ENCODE peak calls at places on chromosomes 13 and 19, in four cellular contexts. One of them, this sample, is unnamed.

GRCh38 chr13:31101511-31102170 is 60.1 kb downstream of the HSPH1 start:
- DNase-seq in IMR-90: no peak
- DNase-seq in H1: no peak
- DNase-seq in mesendoderm: no peak
- DNase-seq in this sample: no peak

GRCh38 chr13:29887030-29887557 is 36.7 kb upstream of the UBL3 start:
- DNase-seq in IMR-90: peak
- DNase-seq in H1: no peak
- DNase-seq in mesendoderm: no peak
- DNase-seq in this sample: no peak

GRCh38 chr13:73492811-73493210 is 434.0 kb downstream of the KLF5 start:
- DNase-seq in IMR-90: no peak
- DNase-seq in mesendoderm: no peak
- DNase-seq in H1: no peak
- DNase-seq in this sample: no peak

GRCh38 chr19:49347835-49348234 is 12.6 kb downstream of the CD37 start:
- DNase-seq in IMR-90: peak
- DNase-seq in H1: no peak
- DNase-seq in mesendoderm: peak
- DNase-seq in this sample: peak

GRCh38 chr19:43620061-43621001 is 902 bp upstream of the ZNF428 start:
- DNase-seq in H1: no peak
- DNase-seq in IMR-90: no peak
- DNase-seq in mesendoderm: no peak
- DNase-seq in this sample: no peak

GRCh38 chr13:70107498-70108271 is at the start of gene ATXN8OS:
- DNase-seq in mesendoderm: peak
- DNase-seq in H1: peak
- DNase-seq in IMR-90: no peak
- DNase-seq in this sample: peak

GRCh38 chr19:33376931-33377557 is 3.5 kb downstream of the CEBPG start:
- DNase-seq in mesendoderm: no peak
- DNase-seq in H1: no peak
- DNase-seq in IMR-90: no peak
- DNase-seq in this sample: no peak

GRCh38 chr13:74062933-74063332 is 71.3 kb downstream of the KLF12 start:
- DNase-seq in H1: no peak
- DNase-seq in IMR-90: peak
- DNase-seq in mesendoderm: no peak
- DNase-seq in this sample: no peak

GRCh38 chr13:60384911-60385310 is 12.1 kb upstream of the TDRD3 start:
- DNase-seq in mesendoderm: no peak
- DNase-seq in H1: no peak
- DNase-seq in IMR-90: no peak
- DNase-seq in this sample: no peak

GRCh38 chr19:58585442-58586130 is 12.5 kb upstream of the MZF1 start:
- DNase-seq in IMR-90: peak
- DNase-seq in H1: no peak
- DNase-seq in mesendoderm: no peak
- DNase-seq in this sample: peak
- H2AK5ac ChIP-seq in IMR-90: peak
- H2AK5ac ChIP-seq in H1: no peak
- H2AK5ac ChIP-seq in mesendoderm: no peak
- H2AK5ac ChIP-seq in this sample: no peak

GRCh38 chr19:28988066-28988465 is 224.9 kb downstream of the UQCRFS1 start:
- DNase-seq in mesendoderm: no peak
- DNase-seq in IMR-90: no peak
- DNase-seq in H1: no peak
- DNase-seq in this sample: no peak
- H3K56ac ChIP-seq in mesendoderm: no peak
- H3K56ac ChIP-seq in IMR-90: no peak
- H3K56ac ChIP-seq in H1: no peak
- H3K56ac ChIP-seq in this sample: no peak

DNA sequence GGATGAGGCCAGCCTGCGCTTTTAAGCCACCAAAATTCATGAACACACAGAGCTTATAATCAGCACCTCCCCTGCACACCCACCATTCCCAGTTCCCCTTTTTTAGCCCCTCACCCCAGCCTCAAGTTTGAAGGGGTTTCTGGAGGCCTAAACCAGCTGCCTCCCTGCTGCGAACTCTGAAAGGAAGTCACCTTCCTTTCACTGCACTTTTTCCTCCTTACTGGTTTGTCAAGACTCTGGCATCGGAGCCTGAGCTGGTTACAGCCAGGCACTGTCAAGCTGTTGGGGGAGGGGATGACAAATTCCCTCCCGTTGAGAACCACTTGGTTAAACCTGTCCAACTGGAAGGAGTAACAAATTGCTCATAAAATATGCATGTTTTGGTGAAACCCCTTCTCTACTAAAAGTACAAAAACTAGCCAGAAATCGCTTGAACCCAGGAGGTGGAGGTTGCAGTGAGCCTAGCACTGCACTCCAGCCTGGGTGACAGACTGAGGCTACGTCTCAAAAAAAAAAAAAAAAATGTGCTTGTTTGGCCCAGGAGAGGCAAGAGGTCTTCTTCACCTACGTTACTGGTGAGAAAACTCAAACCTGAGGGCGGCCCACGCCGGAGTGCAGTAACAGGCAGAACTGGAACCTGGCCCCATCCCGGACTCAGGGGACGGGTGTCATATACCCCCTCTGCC is 671 bp upstream of the ADAT3 start:
- DNase-seq in IMR-90: no peak
- DNase-seq in H1: peak
- DNase-seq in mesendoderm: peak
- DNase-seq in this sample: peak
- H3K9ac ChIP-seq in IMR-90: peak
- H3K9ac ChIP-seq in H1: peak
- H3K9ac ChIP-seq in mesendoderm: peak
- H3K9ac ChIP-seq in this sample: no peak

GRCh38 chr19:39924389-39924788 is 10.0 kb downstream of the FCGBP start:
- DNase-seq in H1: no peak
- DNase-seq in IMR-90: no peak
- DNase-seq in mesendoderm: no peak
- DNase-seq in this sample: no peak

GRCh38 chr19:39927076-39927475 is 7.4 kb downstream of the FCGBP start:
- DNase-seq in H1: no peak
- DNase-seq in IMR-90: no peak
- DNase-seq in mesendoderm: no peak
- DNase-seq in this sample: no peak

GRCh38 chr19:39924952-39925351 is 9.5 kb downstream of the FCGBP start:
- DNase-seq in H1: no peak
- DNase-seq in IMR-90: no peak
- DNase-seq in mesendoderm: no peak
- DNase-seq in this sample: no peak

GRCh38 chr19:39926170-39926755 is 8.2 kb downstream of the FCGBP start:
- DNase-seq in H1: no peak
- DNase-seq in IMR-90: no peak
- DNase-seq in mesendoderm: peak
- DNase-seq in this sample: no peak

GRCh38 chr19:39923862-39924261 is 10.6 kb downstream of the FCGBP start:
- DNase-seq in mesendoderm: no peak
- DNase-seq in IMR-90: no peak
- DNase-seq in H1: no peak
- DNase-seq in this sample: no peak
- H2AK5ac ChIP-seq in mesendoderm: no peak
- H2AK5ac ChIP-seq in IMR-90: no peak
- H2AK5ac ChIP-seq in H1: no peak
- H2AK5ac ChIP-seq in this sample: no peak

DNA sequence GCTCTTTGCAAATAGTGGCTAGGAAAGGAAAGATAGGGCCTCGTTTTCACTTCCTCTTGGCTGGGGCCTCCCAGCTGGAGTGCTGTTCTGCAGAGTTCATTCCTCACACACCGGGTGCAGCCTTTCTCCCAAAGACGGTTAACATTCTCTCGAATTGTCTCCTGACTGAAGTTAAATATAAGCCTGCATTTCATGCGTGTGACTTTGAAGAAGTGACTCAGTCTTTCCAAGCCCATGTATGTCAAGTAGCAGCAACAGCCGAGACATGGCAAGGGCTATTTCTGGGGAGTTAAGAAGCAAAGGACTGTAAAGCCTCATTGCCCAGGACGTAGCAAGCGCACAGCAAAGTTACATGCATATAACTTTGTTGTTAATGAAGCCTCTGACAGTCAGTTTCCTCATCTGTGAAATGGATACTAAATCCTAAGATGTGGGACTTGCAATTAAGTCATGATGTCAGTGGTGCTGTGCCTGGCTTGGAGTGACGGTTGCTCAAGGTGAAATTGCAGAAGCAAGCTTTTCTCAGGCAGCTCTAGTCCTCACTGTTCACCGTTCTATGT is 502.4 kb downstream of the MYO16 start:
- DNase-seq in mesendoderm: peak
- DNase-seq in IMR-90: peak
- DNase-seq in H1: no peak
- DNase-seq in this sample: no peak
- H3K56ac ChIP-seq in mesendoderm: peak
- H3K56ac ChIP-seq in IMR-90: no peak
- H3K56ac ChIP-seq in H1: no peak
- H3K56ac ChIP-seq in this sample: no peak

GRCh38 chr19:952680-953500 is 27.1 kb downstream of the ARID3A start:
- DNase-seq in IMR-90: no peak
- DNase-seq in H1: no peak
- DNase-seq in mesendoderm: peak
- DNase-seq in this sample: no peak
- H3K9ac ChIP-seq in IMR-90: peak
- H3K9ac ChIP-seq in H1: no peak
- H3K9ac ChIP-seq in mesendoderm: peak
- H3K9ac ChIP-seq in this sample: no peak

GRCh38 chr13:23724196-23724970 is 154.2 kb downstream of the TNFRSF19 start:
- DNase-seq in mesendoderm: peak
- DNase-seq in IMR-90: peak
- DNase-seq in H1: no peak
- DNase-seq in this sample: no peak
- H2AK5ac ChIP-seq in mesendoderm: no peak
- H2AK5ac ChIP-seq in IMR-90: peak
- H2AK5ac ChIP-seq in H1: no peak
- H2AK5ac ChIP-seq in this sample: no peak

This sample was measured in H9.